ENCODE peak calls at places on chromosomes 6 and 20, in ten cellular contexts. N, B, S, K, U, I, D, Q, T and W are unnamed samples.

GRCh38 chr6:2765896-2766766 is 938 bp downstream of the WRNIP1 start:
- DNase-seq in Q (peak), U (peak), N (peak), I (peak), S (no peak), K (peak), T (peak), D (peak), B (no peak), W (peak)

GRCh38 chr6:44629636-44630035 is 242.1 kb downstream of the CDC5L start:
- DNase-seq in N (no peak), D (no peak), I (no peak), K (no peak), U (no peak), T (no peak), B (no peak), S (no peak), Q (no peak), W (no peak)

GRCh38 chr20:53738039-53738944 is 144.7 kb upstream of the ZNF217 start:
- DNase-seq in B (peak), S (no peak), D (peak), U (peak), T (no peak), K (no peak), N (peak), Q (no peak), I (peak), W (peak)

GRCh38 chr20:24842591-24843442 is 106.3 kb upstream of the CST7 start:
- DNase-seq in U (peak), N (no peak), S (no peak), K (peak), Q (no peak), B (no peak), I (no peak), D (no peak), T (no peak), W (no peak)

GRCh38 chr6:167588181-167588919 is 238.4 kb upstream of the AFDN start:
- DNase-seq in N (no peak), D (no peak), S (no peak), K (no peak), Q (no peak), T (no peak), B (no peak), U (no peak), I (peak), W (no peak)

GRCh38 chr20:20740595-20740994 is 28.2 kb upstream of the RALGAPA2 start:
- DNase-seq in B (no peak), K (no peak), U (peak), Q (no peak), S (no peak), T (no peak), N (no peak), I (no peak), D (no peak), W (no peak)

GRCh38 chr6:168559574-168560098 is 118.7 kb downstream of the SMOC2 start:
- DNase-seq in U (no peak), I (no peak), Q (no peak), T (no peak), N (no peak), D (no peak), K (no peak), S (no peak), B (no peak), W (no peak)

GRCh38 chr20:60599381-60599780 is 641.2 kb downstream of the CDH26 start:
- DNase-seq in U (no peak), K (no peak), N (no peak), T (no peak), I (no peak), Q (no peak), S (no peak), D (no peak), B (no peak), W (no peak)

GRCh38 chr6:152206072-152206818 is 398.8 kb downstream of the ESR1 start:
- DNase-seq in D (peak), N (no peak), U (peak), K (no peak), I (peak), T (peak), Q (peak), B (no peak), S (no peak), W (peak)

GRCh38 chr6:170371588-170371987 is 65.0 kb downstream of the FAM120B start:
- DNase-seq in Q (no peak), T (no peak), U (no peak), N (no peak), I (peak), S (no peak), B (no peak), D (no peak), K (no peak), W (no peak)

GRCh38 chr20:44765647-44766367 is 20.1 kb downstream of the KCNK15 start:
- DNase-seq in T (no peak), K (no peak), U (no peak), I (peak), D (no peak), S (no peak), B (no peak), N (no peak), Q (no peak), W (no peak)

GRCh38 chr20:24211972-24212371 is 223.4 kb upstream of the GGTLC1 start:
- DNase-seq in B (no peak), Q (no peak), N (no peak), U (no peak), I (no peak), K (no peak), S (no peak), D (no peak), T (no peak), W (no peak)

GRCh38 chr6:35392773-35393672 is 50.7 kb downstream of the PPARD start:
- DNase-seq in I (no peak), D (peak), N (no peak), S (no peak), B (no peak), T (no peak), Q (no peak), U (no peak), K (no peak), W (no peak)

GRCh38 chr6:119034827-119035458 is 43.5 kb downstream of the FAM184A start:
- DNase-seq in B (no peak), N (no peak), I (no peak), S (no peak), U (no peak), K (no peak), T (no peak), Q (no peak), D (no peak), W (no peak)

GRCh38 chr6:2498224-2498623 is 252.5 kb downstream of the MYLK4 start:
- DNase-seq in K (no peak), U (no peak), N (peak), T (no peak), B (no peak), I (no peak), Q (no peak), S (no peak), D (peak), W (no peak)

GRCh38 chr6:23414204-23414501 is 711.9 kb upstream of the NRSN1 start:
- DNase-seq in T (no peak), D (peak), S (no peak), N (no peak), Q (no peak), K (no peak), B (peak), U (no peak), I (no peak), W (no peak)

GRCh38 chr20:376089-376488 is 4.5 kb upstream of the TRIB3 start:
- DNase-seq in T (no peak), S (no peak), D (no peak), U (no peak), B (no peak), K (no peak), I (no peak), Q (no peak), N (no peak), W (no peak)

GRCh38 chr20:50226093-50226974 is 35.7 kb downstream of the CEBPB start:
- DNase-seq in I (no peak), K (peak), S (no peak), T (no peak), N (no peak), D (peak), B (no peak), Q (no peak), U (peak), W (no peak)